ENCODE peak calls at places on chromosomes 6 and 20, in ten cellular contexts. S is heart right ventricle; L is adrenal gland; Q is psoas muscle; E is A549; Y is CD8-positive, alpha-beta T cell; D is cardiac muscle cell; U is IMR-90; G is keratinocyte; H is mammary epithelial cell. C is an unnamed sample. For H3K4me1, the result is how much of the 10 kb centered on the place peaks cover.

GRCh38 chr6:170245233-170245992 is 45.5 kb downstream of the DLL1 start:
- DNase-seq in S (no peak), L (no peak), Q (no peak), E (no peak), Y (no peak), D (no peak), U (no peak), G (no peak), H (no peak), C (no peak)

GRCh38 chr20:19335916-19336315 is 123.5 kb downstream of the SLC24A3 start:
- DNase-seq in S (no peak), L (no peak), Q (no peak), E (no peak), Y (no peak), D (no peak), U (no peak), G (no peak), H (no peak), C (no peak)

GRCh38 chr6:150634641-150635292 is 35.1 kb downstream of the PLEKHG1 start:
- DNase-seq in S (no peak), L (no peak), Q (no peak), E (no peak), Y (no peak), D (peak), U (no peak), G (no peak), H (peak), C (no peak)

GRCh38 chr20:56449459-56449858 is 19.0 kb upstream of the RTF2 start:
- DNase-seq in S (no peak), L (no peak), Q (no peak), E (no peak), Y (no peak), D (no peak), U (no peak), G (no peak), H (no peak), C (no peak)

GRCh38 chr6:89434954-89435353 is 2.0 kb downstream of the ANKRD6 start:
- DNase-seq in S (no peak), L (no peak), Q (no peak), E (no peak), Y (no peak), D (no peak), U (no peak), G (no peak), H (peak), C (no peak)

GRCh38 chr6:113414511-113414910 is 442.6 kb upstream of the MARCKS start:
- DNase-seq in S (no peak), L (peak), Q (no peak), E (peak), Y (no peak), D (peak), U (peak), G (no peak), H (peak), C (no peak)

GRCh38 chr6:10808376-10808775 is 30.0 kb downstream of the MAK start:
- DNase-seq in S (no peak), L (no peak), Q (no peak), E (no peak), Y (no peak), D (no peak), U (no peak), G (no peak), H (no peak), C (no peak)

GRCh38 chr6:13290335-13290734 is 38.0 kb downstream of the TBC1D7 start:
- DNase-seq in S (no peak), L (peak), Q (no peak), E (no peak), Y (no peak), D (peak), U (no peak), G (no peak), H (no peak), C (no peak)

GRCh38 chr20:32891491-32891890 is 32.8 kb downstream of the EFCAB8 start:
- DNase-seq in S (no peak), L (no peak), Q (no peak), E (no peak), Y (no peak), D (no peak), U (no peak), G (no peak), H (no peak), C (no peak)

GRCh38 chr6:163459536-163459935 is 45.0 kb downstream of the QKI start:
- DNase-seq in S (no peak), L (no peak), Q (no peak), E (no peak), Y (no peak), D (no peak), U (peak), G (no peak), H (no peak), C (no peak)
- H3K4me1 ChIP-seq in S (half or more), L (half or more), Q (half or more), E (under half), Y (under half), D (half or more), U (under half), G (under half), H (under half), C (under half)

GRCh38 chr20:52060794-52061714 is 130.5 kb downstream of the ZFP64 start:
- DNase-seq in S (no peak), L (no peak), Q (no peak), E (peak), Y (no peak), D (peak), U (no peak), G (no peak), H (no peak), C (no peak)
- TF ChIP-seq CTCF in S (peak), L (no peak), Q (peak), E (peak), Y (no peak), D (peak), U (peak), G (peak), H (no peak), C (no peak)

GRCh38 chr6:56767892-56768531 is 125.3 kb upstream of the DST start:
- DNase-seq in S (no peak), L (no peak), Q (no peak), E (no peak), Y (no peak), D (no peak), U (no peak), G (no peak), H (no peak), C (no peak)
- H3K4me1 ChIP-seq in S (under half), L (under half), Q (half or more), E (half or more), Y (under half), D (under half), U (under half), G (under half), H (under half), C (under half)

DNA sequence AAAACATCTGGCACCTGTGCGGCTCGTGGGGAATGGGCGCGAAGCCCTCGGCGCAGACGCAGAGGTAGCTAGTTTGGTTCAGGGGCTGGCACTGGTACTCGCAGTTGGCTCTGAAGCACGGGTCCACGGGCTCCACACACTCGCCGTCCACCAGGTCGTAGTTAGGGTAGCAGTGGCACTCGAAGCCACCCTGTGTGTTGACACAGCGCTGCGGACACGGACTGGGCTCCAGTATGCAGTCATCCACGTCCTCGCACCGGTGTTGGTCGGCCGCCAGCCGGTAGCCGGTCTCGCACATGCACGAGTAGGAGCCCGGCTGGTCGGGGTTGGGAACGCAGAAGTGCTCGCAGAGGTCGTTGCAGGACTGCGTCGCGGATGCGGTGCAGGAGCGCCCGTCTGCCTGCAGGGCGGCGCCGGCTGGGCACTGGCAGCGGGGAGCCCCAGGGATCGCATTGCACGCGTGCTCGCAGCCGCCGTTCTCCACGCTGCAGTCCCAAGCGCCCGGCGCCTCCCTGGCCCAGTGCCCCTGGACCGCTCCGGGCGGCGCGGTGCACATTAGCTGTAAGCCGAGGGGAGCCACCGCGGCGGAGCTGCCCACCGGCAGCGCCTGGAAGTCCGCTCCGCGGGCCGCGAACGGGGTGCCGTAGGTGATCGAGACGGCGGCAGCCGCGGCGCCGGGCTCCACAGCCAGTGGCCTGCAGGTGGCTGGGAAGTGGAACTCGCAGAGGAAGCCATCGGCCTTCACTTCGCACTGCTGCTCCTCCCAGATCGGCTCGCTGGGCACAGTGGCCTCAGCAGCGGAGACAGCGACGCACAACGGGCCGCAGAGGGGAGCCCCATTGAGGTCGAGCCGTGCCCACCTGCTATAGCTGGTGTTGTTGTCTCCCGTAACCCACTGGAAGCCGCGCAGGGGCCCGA is 930 bp downstream of the THBD start:
- DNase-seq in S (peak), L (peak), Q (peak), E (peak), Y (no peak), D (peak), U (peak), G (no peak), H (peak), C (peak)
- TF ChIP-seq CTCF in S (peak), L (peak), Q (peak), E (peak), Y (no peak), D (peak), U (peak), G (peak), H (peak), C (peak)

GRCh38 chr6:111618407-111618806 is 12.7 kb upstream of the TRAF3IP2 start:
- DNase-seq in S (no peak), L (no peak), Q (peak), E (no peak), Y (no peak), D (no peak), U (no peak), G (no peak), H (no peak), C (no peak)
- H3K4me1 ChIP-seq in S (under half), L (under half), Q (under half), E (under half), Y (under half), D (under half), U (under half), G (under half), H (under half), C (under half)

C was measured in lung.